ENCODE peak calls at places on chromosomes 2 and 18, in four cellular contexts. F, K, T and H are unnamed samples.
A peak's percentile ranks its signal among the peaks of the same experiment; 100 is the strongest.

GRCh38 chr18:73461038-73461779 is 593.4 kb upstream of the NETO1 start:
- DNase-seq in F (no peak), T (no peak), K (peak; percentile 56), H (no peak)

GRCh38 chr2:216148983-216149382 is 39.8 kb downstream of the XRCC5 start:
- DNase-seq in K (no peak), T (no peak), F (no peak), H (no peak)

GRCh38 chr2:5230443-5230842 is 461.7 kb upstream of the SOX11 start:
- DNase-seq in T (no peak), F (no peak), K (no peak), H (no peak)

GRCh38 chr2:168160897-168161296 is 86.5 kb downstream of the STK39 start:
- DNase-seq in T (no peak), K (peak; percentile 70), F (no peak), H (no peak)

GRCh38 chr2:159850789-159851188 is 52.8 kb upstream of the CD302 start:
- DNase-seq in T (no peak), K (no peak), F (no peak), H (no peak)

GRCh38 chr2:20062615-20063545 is 11.5 kb upstream of the LAPTM4A start:
- DNase-seq in F (no peak), T (peak; percentile 90), K (no peak), H (peak; percentile 95)

GRCh38 chr18:25345432-25345831 is 6.5 kb downstream of the ZNF521 start:
- DNase-seq in K (no peak), T (no peak), F (no peak), H (peak; percentile 77)

GRCh38 chr2:231926180-231926741 is at the start of gene NPPC:
- DNase-seq in K (peak; percentile 92), F (peak; percentile 68), T (peak; percentile 22), H (peak; percentile 29)

DNA sequence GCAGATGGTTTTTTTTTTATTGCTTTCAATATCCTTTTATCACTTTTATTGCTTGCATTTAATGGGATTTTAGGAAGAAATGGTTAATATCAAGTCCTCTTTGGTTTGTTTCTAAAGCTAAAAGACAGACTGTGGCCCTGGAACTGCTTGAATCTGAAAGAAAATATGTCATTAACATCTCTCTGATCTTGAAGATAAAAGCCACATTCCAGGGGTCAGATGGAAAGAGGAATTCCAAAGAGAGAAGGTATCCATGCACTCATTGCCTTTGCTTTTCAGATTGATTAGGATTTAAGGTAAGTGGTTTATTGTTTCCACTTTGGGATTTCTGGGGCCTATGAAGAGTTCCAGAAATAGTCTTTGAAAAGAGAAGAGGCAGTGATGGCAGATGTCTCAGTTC is 54.1 kb downstream of the ARHGEF33 start:
- DNase-seq in T (no peak), F (no peak), K (no peak), H (no peak)
- H3K4me3 ChIP-seq in T (no peak overlapping the region), F (no peak overlapping the region), K (no peak overlapping the region), H (no peak overlapping the region)

GRCh38 chr18:48542513-48543181 is 3.8 kb downstream of the CTIF start:
- DNase-seq in K (peak; percentile 86), T (no peak), F (no peak), H (no peak)

GRCh38 chr18:48540329-48541025 is 1.6 kb downstream of the CTIF start:
- DNase-seq in F (peak; percentile 85), T (peak; percentile 49), K (peak; percentile 89), H (peak; percentile 74)

GRCh38 chr18:48541747-48542108 is 2.9 kb downstream of the CTIF start:
- DNase-seq in T (no peak), K (no peak), F (no peak), H (no peak)

GRCh38 chr18:48539406-48540328 is 836 bp downstream of the CTIF start:
- DNase-seq in K (peak; percentile 85), T (peak; percentile 44), F (peak; percentile 85), H (peak; percentile 45)

GRCh38 chr18:48541026-48541746 is 2.4 kb downstream of the CTIF start:
- DNase-seq in K (peak; percentile 90), F (peak; percentile 92), T (peak; percentile 61), H (peak; percentile 87)
- TF ChIP-seq CTCF in K (no peak), F (no peak), T (peak; percentile 3), H (peak; percentile 3)

GRCh38 chr18:67509711-67510110 is 6.8 kb downstream of the DSEL start:
- DNase-seq in T (no peak), K (no peak), F (no peak), H (peak; percentile 62)
- H3K4me3 ChIP-seq in T (no peak overlapping the region), K (no peak overlapping the region), F (no peak overlapping the region), H (no peak overlapping the region)

GRCh38 chr2:72819501-72819900 is 6.3 kb downstream of the EXOC6B start:
- DNase-seq in T (no peak), K (no peak), F (no peak), H (no peak)
- TF ChIP-seq CTCF in T (no peak), K (no peak), F (no peak), H (no peak)

GRCh38 chr2:189249901-189250300 is 70.3 kb upstream of the COL5A2 start:
- DNase-seq in K (no peak), F (no peak), T (peak; percentile 37), H (no peak)

GRCh38 chr2:189255711-189256110 is 76.2 kb upstream of the COL5A2 start:
- DNase-seq in F (no peak), T (no peak), K (no peak), H (no peak)

GRCh38 chr2:189252991-189253680 is 73.6 kb upstream of the COL5A2 start:
- DNase-seq in K (no peak), F (no peak), T (no peak), H (peak; percentile 61)

GRCh38 chr2:189254268-189254883 is 74.8 kb upstream of the COL5A2 start:
- DNase-seq in F (no peak), K (peak; percentile 53), T (peak; percentile 30), H (peak; percentile 98)

GRCh38 chr2:189253841-189254240 is 74.3 kb upstream of the COL5A2 start:
- DNase-seq in T (no peak), K (no peak), F (no peak), H (no peak)
- H3K4me3 ChIP-seq in T (no peak overlapping the region), K (no peak overlapping the region), F (no peak overlapping the region), H (no peak overlapping the region)

DNA sequence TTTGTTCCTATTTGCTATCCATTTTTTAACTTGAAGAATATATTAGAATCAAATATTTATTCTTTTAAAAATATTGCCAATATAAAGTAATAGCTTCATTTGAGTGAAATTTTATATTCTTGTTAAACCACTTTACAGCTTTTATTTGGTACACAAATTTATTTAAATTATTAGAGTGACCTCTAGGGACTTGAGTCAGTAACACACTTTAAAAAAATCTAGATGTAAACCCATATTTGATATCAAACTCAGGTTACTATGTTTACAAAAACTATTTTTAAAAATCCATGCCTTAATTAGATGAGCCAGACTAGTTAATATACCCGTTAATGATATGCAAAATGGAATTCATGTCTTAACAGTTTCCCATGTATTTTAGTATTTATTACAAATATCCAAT is 134.6 kb downstream of the MAP4K4 start:
- DNase-seq in K (no peak), T (no peak), F (no peak), H (no peak)
- TF ChIP-seq CTCF in K (peak; percentile 65), T (no peak), F (no peak), H (peak; percentile 40)

GRCh38 chr2:176091329-176092258 is 927 bp upstream of the HOXD13 start:
- DNase-seq in T (no peak), F (peak; percentile 48), K (no peak), H (no peak)

GRCh38 chr2:176092270-176093144 is at the start of gene HOXD13:
- DNase-seq in K (peak; percentile 91), F (peak; percentile 68), T (no peak), H (no peak)

GRCh38 chr2:176093889-176094232 is 1.3 kb downstream of the HOXD13 start:
- DNase-seq in T (no peak), F (no peak), K (no peak), H (no peak)

GRCh38 chr2:176094307-176094706 is 1.8 kb downstream of the HOXD13 start:
- DNase-seq in K (peak; percentile 52), F (no peak), T (no peak), H (no peak)

DNA sequence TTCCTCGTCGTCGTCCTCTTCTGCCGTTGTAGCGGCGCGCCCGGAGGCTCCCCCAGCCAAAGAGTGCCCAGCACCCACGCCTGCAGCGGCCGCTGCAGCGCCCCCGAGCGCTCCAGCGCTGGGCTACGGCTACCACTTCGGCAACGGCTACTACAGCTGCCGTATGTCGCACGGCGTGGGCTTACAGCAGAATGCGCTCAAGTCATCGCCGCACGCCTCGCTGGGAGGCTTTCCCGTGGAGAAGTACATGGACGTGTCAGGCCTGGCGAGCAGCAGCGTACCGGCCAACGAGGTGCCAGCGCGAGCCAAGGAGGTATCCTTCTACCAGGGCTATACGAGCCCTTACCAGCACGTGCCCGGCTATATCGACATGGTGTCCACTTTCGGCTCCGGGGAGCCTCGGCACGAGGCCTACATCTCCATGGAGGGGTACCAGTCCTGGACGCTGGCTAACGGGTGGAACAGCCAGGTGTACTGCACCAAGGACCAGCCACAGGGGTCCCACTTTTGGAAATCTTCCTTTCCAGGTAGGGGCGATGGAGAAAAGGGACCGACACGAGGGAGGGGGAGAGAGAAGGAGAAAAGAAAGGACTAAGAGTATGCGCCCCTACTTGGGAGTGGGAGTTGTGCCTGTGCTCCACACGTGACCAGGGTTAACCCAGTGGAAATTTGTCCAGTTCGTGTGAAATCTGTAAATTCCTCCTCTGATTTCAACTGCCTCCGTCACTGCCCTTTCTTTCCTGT is 796 bp downstream of the HOXD13 start:
- DNase-seq in T (no peak), K (peak; percentile 80), F (peak; percentile 63), H (no peak)
- H3K4me3 ChIP-seq in T (no peak overlapping the region), K (peak overlapping the region; percentile 66), F (no peak overlapping the region), H (peak overlapping the region; percentile 29)

DNA sequence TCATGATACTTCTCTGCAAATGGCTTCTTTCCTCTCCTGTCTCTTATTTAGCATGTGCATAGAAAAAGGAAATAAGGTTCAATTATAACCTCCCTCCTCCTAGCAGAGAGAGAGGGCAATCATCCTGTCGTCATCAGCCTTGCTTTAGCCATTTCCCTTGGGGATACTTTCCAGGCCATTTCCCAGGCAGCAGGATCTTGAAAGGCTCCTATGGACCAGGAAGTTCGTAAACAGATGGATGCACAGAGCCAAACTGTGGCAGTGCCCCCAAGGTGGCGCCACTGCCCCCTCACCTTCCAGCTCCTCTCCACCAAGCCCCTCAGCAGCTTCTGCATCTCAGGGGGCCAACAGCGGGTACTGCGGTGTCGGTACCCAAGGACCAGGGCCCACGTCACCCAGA is 157.4 kb downstream of the DTNA start:
- DNase-seq in T (peak; percentile 3), F (no peak), K (peak; percentile 83), H (no peak)
- TF ChIP-seq CTCF in T (peak; percentile 54), F (no peak), K (peak; percentile 74), H (peak; percentile 17)

DNA sequence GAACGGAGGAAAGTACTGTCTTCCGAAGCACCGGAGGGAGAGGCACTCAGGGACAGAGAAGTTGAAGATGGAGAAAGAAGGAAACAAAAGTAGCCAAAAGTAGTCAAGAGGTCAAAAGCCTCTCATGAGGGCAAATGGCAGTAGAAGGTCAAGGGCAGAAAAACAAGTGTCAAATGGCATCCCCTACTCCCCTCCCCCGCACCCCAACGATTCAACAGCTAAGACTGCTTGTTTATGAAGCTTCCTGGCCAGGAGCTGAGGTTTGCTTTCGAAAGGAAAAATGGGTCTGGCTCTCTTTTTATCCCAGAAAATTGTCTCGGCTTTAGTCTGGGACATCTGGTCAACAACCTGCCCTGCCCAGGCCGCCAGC is 2.1 kb upstream of the TBR1 start:
- DNase-seq in K (no peak), F (no peak), T (no peak), H (no peak)
- H3K4me3 ChIP-seq in K (peak overlapping the region; percentile 70), F (peak overlapping the region; percentile 45), T (peak overlapping the region; percentile 54), H (peak overlapping the region; percentile 56)

GRCh38 chr2:100207411-100207885 is 65.1 kb upstream of the AFF3 start:
- DNase-seq in K (no peak), F (no peak), T (no peak), H (no peak)
- TF ChIP-seq CTCF in K (peak; percentile 22), F (no peak), T (no peak), H (no peak)